ENCODE peak calls at places on chromosomes 11 and 22, in ten cellular contexts. V is neural crest cell, R is GM03348, O is foreskin fibroblast, Q is NCI-H1417, T is iPS-NIHi11, I is Karpas-422, N is GM23248, M is EL, E is iris pigment epithelial cell. Y is an unnamed sample.

GRCh38 chr11:105153392-105153791 is 13.8 kb upstream of the CARD18 start:
- DNase-seq in Q (no peak), R (no peak), I (no peak), M (no peak), T (no peak), E (peak; percentile 20), O (no peak), N (no peak), V (no peak), Y (no peak)

GRCh38 chr11:23423119-23423518 is 562.8 kb upstream of the CCDC179 start:
- DNase-seq in N (no peak), V (no peak), M (peak; percentile 41), O (peak; percentile 21), I (no peak), E (peak; percentile 36), T (no peak), R (no peak), Q (peak; percentile 23), Y (no peak)

GRCh38 chr22:17797721-17798559 is 23.7 kb upstream of the BID start:
- DNase-seq in M (no peak), R (no peak), O (no peak), T (no peak), N (no peak), V (no peak), Q (no peak), I (no peak), E (no peak), Y (peak; percentile 42)

GRCh38 chr11:34263462-34264186 is 94.2 kb downstream of the ABTB2 start:
- DNase-seq in I (no peak), V (no peak), N (peak; percentile 83), T (peak; percentile 48), E (peak; percentile 85), Q (peak; percentile 81), R (peak; percentile 57), M (peak; percentile 64), O (no peak), Y (no peak)

GRCh38 chr11:123091541-123091940 is 29.6 kb upstream of the HSPA8 start:
- DNase-seq in M (no peak), I (no peak), V (no peak), R (no peak), N (no peak), Q (no peak), O (no peak), T (no peak), E (no peak), Y (no peak)

GRCh38 chr11:46351148-46351547 is 3.9 kb downstream of the DGKZ start:
- DNase-seq in N (no peak), O (no peak), T (no peak), V (no peak), E (no peak), Q (no peak), R (no peak), M (no peak), I (no peak), Y (no peak)

GRCh38 chr11:111977141-111978027 is 40.2 kb downstream of the DIXDC1 start:
- DNase-seq in O (peak; percentile 41), N (peak; percentile 78), T (peak; percentile 76), E (peak; percentile 50), Q (peak; percentile 68), M (peak; percentile 47), V (peak; percentile 38), I (no peak), R (peak; percentile 88), Y (no peak)

GRCh38 chr11:84628871-84629625 is 998.1 kb downstream of the DLG2 start:
- DNase-seq in I (no peak), T (no peak), V (no peak), R (no peak), E (no peak), N (no peak), M (no peak), Q (peak; percentile 92), O (no peak), Y (no peak)

GRCh38 chr11:104073950-104074349 is 37.5 kb downstream of the DDI1 start:
- DNase-seq in I (peak; percentile 99), T (peak; percentile 10), V (no peak), R (peak; percentile 20), M (peak; percentile 11), Q (no peak), O (no peak), E (peak; percentile 93), N (peak; percentile 72), Y (peak; percentile 86)

GRCh38 chr22:41447435-41448188 is 1.0 kb upstream of the TOB2 start:
- DNase-seq in I (peak; percentile 89), M (peak; percentile 64), R (peak; percentile 74), T (no peak), O (peak; percentile 45), Q (peak; percentile 74), V (peak; percentile 66), E (peak; percentile 72), N (peak; percentile 82), Y (peak; percentile 76)

GRCh38 chr22:29308148-29308790 is 1.8 kb downstream of the GAS2L1 start:
- DNase-seq in M (no peak), T (no peak), V (no peak), Q (no peak), N (no peak), R (no peak), O (no peak), E (no peak), I (no peak), Y (no peak)

GRCh38 chr11:19226378-19227195 is 14.2 kb downstream of the E2F8 start:
- DNase-seq in M (no peak), T (no peak), I (peak; percentile 40), E (no peak), R (no peak), Q (no peak), V (no peak), O (no peak), N (no peak), Y (no peak)

Y was measured in NAMALWA.